ENCODE peak calls at places on chromosomes 13 and 19, in four cellular contexts. B, C, P and S are unnamed samples.

GRCh38 chr13:97005631-97006262 is 11.5 kb upstream of the OXGR1 start:
- DNase-seq in B (no peak), P (no peak), C (no peak), S (peak)

GRCh38 chr19:33273065-33273736 is 29.1 kb downstream of the CEBPA start:
- DNase-seq in C (no peak), P (no peak), B (no peak), S (no peak)

GRCh38 chr19:12703056-12703455 is 6.6 kb upstream of the FBXW9 start:
- DNase-seq in C (no peak), P (peak), B (no peak), S (no peak)

GRCh38 chr19:41697198-41697855 is 9.3 kb upstream of the CEACAM7 start:
- DNase-seq in B (no peak), P (no peak), C (no peak), S (no peak)

GRCh38 chr19:56477429-56478338 is 539 bp upstream of the ZNF667 start:
- DNase-seq in C (peak), P (peak), B (peak), S (peak)

GRCh38 chr19:42216653-42217521 is 590 bp downstream of the DEDD2 start:
- DNase-seq in P (peak), C (peak), B (no peak), S (no peak)

GRCh38 chr19:50565984-50566903 is 2.0 kb downstream of the LRRC4B start:
- DNase-seq in C (no peak), P (no peak), B (no peak), S (no peak)

GRCh38 chr19:38687837-38688378 is 40.5 kb downstream of the ACTN4 start:
- DNase-seq in P (no peak), B (no peak), C (no peak), S (no peak)

GRCh38 chr19:18659281-18660050 is 22.6 kb downstream of the KLHL26 start:
- DNase-seq in P (no peak), B (no peak), C (peak), S (no peak)

GRCh38 chr13:41691276-41691675 is 233.9 kb downstream of the RGCC start:
- DNase-seq in P (no peak), B (no peak), C (no peak), S (no peak)

GRCh38 chr13:76600086-76600485 is 286.1 kb downstream of the KCTD12 start:
- DNase-seq in C (no peak), B (no peak), P (no peak), S (no peak)

GRCh38 chr13:51519839-51520238 is 64.4 kb upstream of the WDFY2 start:
- DNase-seq in B (no peak), P (no peak), C (no peak), S (no peak)